ENCODE peak calls at places on chromosome 4, in eight cellular contexts. Y, L, A, F, G, R, W and N are unnamed samples.

GRCh38 chr4:80271806-80272205 is 5.3 kb downstream of the FGF5 start:
- DNase-seq in Y (no peak), L (no peak), A (no peak), F (no peak), G (no peak), R (peak; percentile 61), W (no peak), N (no peak)

GRCh38 chr4:41074227-41074626 is 140.1 kb downstream of the APBB2 start:
- DNase-seq in Y (no peak), L (no peak), A (no peak), F (no peak), G (no peak), R (no peak), W (no peak), N (no peak)

GRCh38 chr4:22712541-22712940 is 19.8 kb downstream of the GBA3 start:
- DNase-seq in Y (no peak), L (no peak), A (no peak), F (no peak), G (no peak), R (no peak), W (no peak), N (no peak)

GRCh38 chr4:101279377-101279871 is 67.9 kb downstream of the PPP3CA start:
- DNase-seq in Y (peak; percentile 36), L (no peak), A (no peak), F (peak; percentile 48), G (no peak), R (peak; percentile 99), W (peak; percentile 77), N (no peak)

GRCh38 chr4:11106769-11107168 is 321.9 kb downstream of the HS3ST1 start:
- DNase-seq in Y (no peak), L (no peak), A (no peak), F (no peak), G (no peak), R (peak; percentile 15), W (no peak), N (no peak)

GRCh38 chr4:15233626-15234025 is 194.2 kb upstream of the C1QTNF7 start:
- DNase-seq in Y (no peak), L (no peak), A (no peak), F (no peak), G (no peak), R (peak; percentile 43), W (no peak), N (no peak)

GRCh38 chr4:174828845-174829701 is at the start of gene GLRA3:
- DNase-seq in Y (no peak), L (peak; percentile 89), A (no peak), F (peak; percentile 91), G (peak; percentile 91), R (peak; percentile 42), W (no peak), N (no peak)

GRCh38 chr4:40301592-40301991 is 33.5 kb upstream of the CHRNA9 start:
- DNase-seq in Y (no peak), L (no peak), A (no peak), F (no peak), G (no peak), R (no peak), W (no peak), N (no peak)

GRCh38 chr4:108972613-108973283 is 209.9 kb upstream of the ETNPPL start:
- DNase-seq in Y (no peak), L (no peak), A (no peak), F (no peak), G (no peak), R (no peak), W (no peak), N (no peak)

GRCh38 chr4:180057198-180057821 is 2185.9 kb upstream of the TENM3 start:
- DNase-seq in Y (no peak), L (peak; percentile 27), A (no peak), F (no peak), G (peak; percentile 13), R (no peak), W (no peak), N (no peak)

GRCh38 chr4:60868232-60868960 is 331.7 kb upstream of the ADGRL3 start:
- DNase-seq in Y (no peak), L (no peak), A (no peak), F (no peak), G (no peak), R (no peak), W (no peak), N (no peak)

GRCh38 chr4:157052429-157053040 is 23.4 kb upstream of the GLRB start:
- DNase-seq in Y (no peak), L (no peak), A (no peak), F (no peak), G (no peak), R (peak; percentile 45), W (no peak), N (no peak)

GRCh38 chr4:5711479-5712184 is 631 bp downstream of the EVC start:
- DNase-seq in Y (peak; percentile 39), L (no peak), A (peak; percentile 17), F (no peak), G (no peak), R (peak; percentile 56), W (peak; percentile 30), N (peak; percentile 29)

GRCh38 chr4:184437988-184438774 is 36.2 kb downstream of the IRF2 start:
- DNase-seq in Y (no peak), L (no peak), A (no peak), F (no peak), G (no peak), R (no peak), W (no peak), N (no peak)

GRCh38 chr4:183842134-183842838 is 62.8 kb upstream of the STOX2 start:
- DNase-seq in Y (no peak), L (no peak), A (no peak), F (no peak), G (no peak), R (no peak), W (no peak), N (no peak)

GRCh38 chr4:11426716-11427115 is 2.0 kb downstream of the HS3ST1 start:
- DNase-seq in Y (no peak), L (no peak), A (no peak), F (no peak), G (no peak), R (no peak), W (no peak), N (no peak)

GRCh38 chr4:129446074-129446473 is 350.1 kb downstream of the C4orf33 start:
- DNase-seq in Y (no peak), L (no peak), A (no peak), F (peak; percentile 26), G (no peak), R (no peak), W (no peak), N (no peak)

GRCh38 chr4:128385199-128385598 is 97.6 kb upstream of the PGRMC2 start:
- DNase-seq in Y (no peak), L (no peak), A (no peak), F (no peak), G (no peak), R (no peak), W (no peak), N (no peak)

GRCh38 chr4:128384765-128385164 is 97.2 kb upstream of the PGRMC2 start:
- DNase-seq in Y (no peak), L (no peak), A (no peak), F (no peak), G (no peak), R (no peak), W (no peak), N (no peak)

GRCh38 chr4:128384091-128384520 is 96.5 kb upstream of the PGRMC2 start:
- DNase-seq in Y (no peak), L (no peak), A (no peak), F (no peak), G (no peak), R (no peak), W (no peak), N (no peak)

GRCh38 chr4:128386761-128387599 is 99.4 kb upstream of the PGRMC2 start:
- DNase-seq in Y (peak; percentile 88), L (no peak), A (peak; percentile 62), F (peak; percentile 95), G (no peak), R (peak; percentile 98), W (peak; percentile 95), N (peak; percentile 84)

GRCh38 chr4:128385683-128386304 is 98.2 kb upstream of the PGRMC2 start:
- DNase-seq in Y (no peak), L (no peak), A (peak; percentile 57), F (no peak), G (no peak), R (peak; percentile 75), W (no peak), N (no peak)
- TF ChIP-seq CTCF in Y (peak; percentile 12), L (peak; percentile 22), A (peak; percentile 65), F (no peak), G (no peak), R (peak; percentile 46), W (no peak), N (peak; percentile 20)

GRCh38 chr4:91840359-91840758 is 463.4 kb upstream of the GRID2 start:
- DNase-seq in Y (no peak), L (no peak), A (no peak), F (no peak), G (no peak), R (no peak), W (no peak), N (no peak)
- TF ChIP-seq CTCF in Y (no peak), L (no peak), A (no peak), F (no peak), G (no peak), R (no peak), W (no peak), N (no peak)

GRCh38 chr4:24989327-24989726 is 41.4 kb downstream of the LGI2 start:
- DNase-seq in Y (no peak), L (no peak), A (no peak), F (no peak), G (no peak), R (no peak), W (no peak), N (no peak)

GRCh38 chr4:24988776-24989175 is 42.0 kb downstream of the LGI2 start:
- DNase-seq in Y (no peak), L (peak; percentile 46), A (no peak), F (no peak), G (no peak), R (peak; percentile 62), W (no peak), N (no peak)

GRCh38 chr4:24979554-24979953 is 51.2 kb downstream of the LGI2 start:
- DNase-seq in Y (peak; percentile 35), L (no peak), A (no peak), F (no peak), G (no peak), R (peak; percentile 50), W (peak; percentile 73), N (peak; percentile 88)

GRCh38 chr4:24980064-24980690 is 50.6 kb downstream of the LGI2 start:
- DNase-seq in Y (no peak), L (peak; percentile 68), A (no peak), F (peak; percentile 51), G (peak; percentile 32), R (peak; percentile 89), W (peak; percentile 76), N (peak; percentile 78)

GRCh38 chr4:24984602-24985532 is 45.9 kb downstream of the LGI2 start:
- DNase-seq in Y (no peak), L (no peak), A (no peak), F (no peak), G (no peak), R (no peak), W (no peak), N (no peak)
- TF ChIP-seq CTCF in Y (no peak), L (no peak), A (no peak), F (no peak), G (peak; percentile 15), R (no peak), W (no peak), N (no peak)

DNA sequence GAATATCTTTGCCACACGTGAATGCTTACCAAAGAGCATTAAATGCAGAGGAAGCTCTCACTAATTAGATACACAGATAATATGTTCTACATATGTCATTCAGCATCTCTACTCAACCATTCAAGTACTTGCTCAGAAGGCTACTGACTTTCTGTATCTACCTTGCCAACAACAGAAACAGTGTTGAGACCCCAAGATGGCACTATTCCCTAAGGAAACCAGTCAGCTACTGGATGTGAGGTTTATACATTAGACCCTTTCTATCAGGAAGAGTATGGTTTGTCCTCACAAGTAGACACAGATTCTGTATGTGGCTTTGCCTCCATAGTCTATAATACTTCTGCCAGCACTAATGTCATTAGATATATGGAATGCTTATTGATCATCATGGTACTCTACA is 443.9 kb upstream of the INTU start:
- DNase-seq in Y (no peak), L (peak; percentile 11), A (no peak), F (peak; percentile 42), G (no peak), R (peak; percentile 33), W (no peak), N (no peak)
- TF ChIP-seq CTCF in Y (peak; percentile 32), L (no peak), A (no peak), F (peak; percentile 78), G (peak; percentile 14), R (no peak), W (no peak), N (peak; percentile 17)